ENCODE peak calls at places on chromosomes 3 and 15, in five cellular contexts. T is lower leg skin, A is breast epithelium, P is endothelial cell, I is thoracic aorta. U is an unnamed sample.

GRCh38 chr3:188432826-188433525 is 279.0 kb downstream of the LPP start:
- DNase-seq in T (no peak), A (no peak), P (no peak), I (no peak), U (no peak)

GRCh38 chr3:125194849-125195601 is 17.5 kb downstream of the SLC12A8 start:
- DNase-seq in T (no peak), A (no peak), P (no peak), I (no peak), U (no peak)

GRCh38 chr3:161600185-161600584 is 103.6 kb downstream of the OTOL1 start:
- DNase-seq in T (no peak), A (no peak), P (no peak), I (no peak), U (no peak)

GRCh38 chr15:92159906-92160841 is 233.5 kb upstream of the ST8SIA2 start:
- DNase-seq in T (no peak), A (no peak), P (no peak), I (no peak), U (no peak)

GRCh38 chr3:188111002-188111584 is 42.9 kb upstream of the LPP start:
- DNase-seq in T (no peak), A (no peak), P (no peak), I (no peak), U (no peak)

GRCh38 chr3:4986611-4987373 is 7.6 kb downstream of the BHLHE40 start:
- DNase-seq in T (peak), A (peak), P (peak), I (peak), U (peak)

GRCh38 chr15:58147151-58147550 is 9.0 kb downstream of the AQP9 start:
- DNase-seq in T (no peak), A (no peak), P (no peak), I (no peak), U (no peak)

GRCh38 chr3:4834403-4834866 is 144.8 kb upstream of the BHLHE40 start:
- DNase-seq in T (no peak), A (no peak), P (no peak), I (no peak), U (no peak)

GRCh38 chr3:16319307-16319706 is 54.3 kb downstream of the OXNAD1 start:
- DNase-seq in T (no peak), A (no peak), P (peak), I (no peak), U (no peak)

GRCh38 chr3:124800511-124801374 is 70.5 kb downstream of the UMPS start:
- DNase-seq in T (no peak), A (no peak), P (no peak), I (no peak), U (peak)

GRCh38 chr15:71357357-71357756 is 242.1 kb downstream of the THSD4 start:
- DNase-seq in T (no peak), A (no peak), P (no peak), I (no peak), U (peak)

GRCh38 chr3:12405432-12406272 is 78.6 kb upstream of the TSEN2 start:
- DNase-seq in T (peak), A (peak), P (no peak), I (peak), U (peak)

GRCh38 chr15:67805008-67805681 is 20.2 kb upstream of the SKOR1 start:
- DNase-seq in T (no peak), A (no peak), P (no peak), I (no peak), U (no peak)

GRCh38 chr15:62880278-62880677 is 162.3 kb upstream of the TPM1 start:
- DNase-seq in T (no peak), A (no peak), P (no peak), I (no peak), U (no peak)

GRCh38 chr3:160480931-160481330 is 31.3 kb upstream of the TRIM59 start:
- DNase-seq in T (no peak), A (no peak), P (no peak), I (no peak), U (no peak)

GRCh38 chr3:12148183-12148940 is 10.3 kb downstream of the TIMP4 start:
- DNase-seq in T (peak), A (no peak), P (no peak), I (no peak), U (no peak)

GRCh38 chr15:57041416-57041815 is 123.0 kb downstream of the TCF12 start:
- DNase-seq in T (no peak), A (no peak), P (no peak), I (no peak), U (no peak)

GRCh38 chr15:75117993-75118392 is 83.7 kb upstream of the C15orf39 start:
- DNase-seq in T (no peak), A (no peak), P (no peak), I (no peak), U (no peak)

GRCh38 chr3:51798561-51798960 is 19.5 kb upstream of the IQCF6 start:
- DNase-seq in T (no peak), A (no peak), P (peak), I (no peak), U (no peak)

GRCh38 chr15:56813995-56814394 is 80.7 kb upstream of the ZNF280D start:
- DNase-seq in T (no peak), A (no peak), P (no peak), I (no peak), U (no peak)

GRCh38 chr3:45597166-45597565 is 2.6 kb downstream of the LIMD1 start:
- DNase-seq in T (no peak), A (no peak), P (no peak), I (no peak), U (no peak)

GRCh38 chr15:92625297-92625980 is 30.1 kb downstream of the FAM174B start:
- DNase-seq in T (no peak), A (no peak), P (no peak), I (no peak), U (no peak)

GRCh38 chr15:101406796-101407195 is 82.7 kb downstream of the PCSK6 start:
- DNase-seq in T (no peak), A (no peak), P (no peak), I (no peak), U (no peak)

GRCh38 chr3:12507871-12508281 is 23.6 kb downstream of the TSEN2 start:
- DNase-seq in T (no peak), A (no peak), P (no peak), I (no peak), U (peak)

GRCh38 chr3:170622369-170623159 is 36.7 kb upstream of the SLC7A14 start:
- DNase-seq in T (peak), A (no peak), P (no peak), I (no peak), U (peak)

GRCh38 chr3:143525408-143525807 is 322.9 kb downstream of the SLC9A9 start:
- DNase-seq in T (no peak), A (no peak), P (no peak), I (no peak), U (no peak)

GRCh38 chr3:71166839-71167238 is 416.7 kb downstream of the FOXP1 start:
- DNase-seq in T (no peak), A (no peak), P (no peak), I (no peak), U (no peak)

GRCh38 chr3:29373016-29373690 is 92.3 kb downstream of the RBMS3 start:
- DNase-seq in T (no peak), A (no peak), P (no peak), I (no peak), U (no peak)

GRCh38 chr3:125317761-125318496 is 57.2 kb downstream of the ZNF148 start:
- DNase-seq in T (no peak), A (no peak), P (no peak), I (no peak), U (no peak)

GRCh38 chr15:66757030-66757429 is 55.0 kb downstream of the SMAD6 start:
- DNase-seq in T (no peak), A (no peak), P (no peak), I (no peak), U (no peak)

GRCh38 chr3:111311709-111312235 is 230.2 kb upstream of the CD96 start:
- DNase-seq in T (no peak), A (no peak), P (no peak), I (no peak), U (no peak)

GRCh38 chr3:129336093-129336706 is 57.5 kb downstream of the HMCES start:
- DNase-seq in T (no peak), A (no peak), P (no peak), I (no peak), U (no peak)

GRCh38 chr3:181274025-181274424 is 284.5 kb upstream of the DNAJC19 start:
- DNase-seq in T (no peak), A (no peak), P (no peak), I (no peak), U (no peak)

GRCh38 chr3:181279239-181279565 is 289.7 kb upstream of the DNAJC19 start:
- DNase-seq in T (no peak), A (no peak), P (no peak), I (no peak), U (no peak)

GRCh38 chr3:181276358-181276896 is 286.9 kb upstream of the DNAJC19 start:
- DNase-seq in T (no peak), A (no peak), P (no peak), I (no peak), U (no peak)

GRCh38 chr3:181278468-181279238 is 289.1 kb upstream of the DNAJC19 start:
- DNase-seq in T (no peak), A (no peak), P (no peak), I (no peak), U (no peak)
- TF ChIP-seq CTCF in T (no peak), A (no peak), P (no peak), I (peak), U (no peak)

GRCh38 chr3:62667714-62668113 is 207.5 kb downstream of the CADPS start:
- DNase-seq in T (no peak), A (no peak), P (peak), I (no peak), U (no peak)
- TF ChIP-seq CTCF in T (no peak), A (no peak), P (peak), I (no peak), U (no peak)

GRCh38 chr3:156471431-156471830 is 83.5 kb downstream of the SSR3 start:
- DNase-seq in T (no peak), A (no peak), P (no peak), I (no peak), U (no peak)

GRCh38 chr3:156473341-156473740 is 81.6 kb downstream of the SSR3 start:
- DNase-seq in T (no peak), A (no peak), P (no peak), I (no peak), U (no peak)

GRCh38 chr3:156477306-156477705 is 77.6 kb downstream of the SSR3 start:
- DNase-seq in T (no peak), A (no peak), P (no peak), I (no peak), U (no peak)

GRCh38 chr3:156472150-156472549 is 82.8 kb downstream of the SSR3 start:
- DNase-seq in T (no peak), A (no peak), P (no peak), I (no peak), U (no peak)

GRCh38 chr3:156474560-156475389 is 80.1 kb downstream of the SSR3 start:
- DNase-seq in T (no peak), A (no peak), P (peak), I (no peak), U (no peak)
- TF ChIP-seq CTCF in T (no peak), A (no peak), P (peak), I (no peak), U (no peak)

DNA sequence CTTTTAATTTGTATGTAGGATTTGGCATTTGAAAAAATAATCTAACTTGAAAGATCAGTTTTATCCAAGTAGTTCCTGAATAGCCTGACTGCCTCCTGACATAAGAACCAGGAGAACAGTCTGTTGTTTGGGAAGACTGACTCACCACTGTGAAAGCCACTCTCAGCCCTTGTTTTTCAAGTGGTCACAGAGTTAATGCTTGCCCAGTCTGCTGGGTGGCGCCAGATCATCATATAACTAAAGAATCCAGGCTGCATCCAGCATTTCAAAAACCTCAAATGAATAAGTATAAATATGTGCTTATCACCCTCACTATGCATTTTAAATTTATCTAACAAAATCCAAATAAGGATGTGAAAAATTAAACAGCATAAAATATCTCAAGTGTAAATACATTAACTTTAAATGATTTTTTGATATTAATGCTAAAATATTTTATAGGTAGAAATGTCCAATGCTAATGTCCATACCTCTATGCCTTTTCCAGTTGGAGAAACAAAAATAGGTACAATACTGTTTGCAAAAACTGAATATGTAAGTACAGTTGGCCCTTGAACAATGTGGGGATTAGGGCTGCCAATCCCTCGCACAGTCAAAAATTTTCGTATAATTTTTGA is 26.9 kb upstream of the ZBBX start:
- DNase-seq in T (peak), A (no peak), P (peak), I (no peak), U (no peak)
- TF ChIP-seq CTCF in T (no peak), A (no peak), P (no peak), I (no peak), U (no peak)

GRCh38 chr15:64905119-64905831 is 6.4 kb upstream of the ANKDD1A start:
- DNase-seq in T (peak), A (peak), P (peak), I (no peak), U (peak)
- TF ChIP-seq CTCF in T (no peak), A (peak), P (peak), I (peak), U (peak)

DNA sequence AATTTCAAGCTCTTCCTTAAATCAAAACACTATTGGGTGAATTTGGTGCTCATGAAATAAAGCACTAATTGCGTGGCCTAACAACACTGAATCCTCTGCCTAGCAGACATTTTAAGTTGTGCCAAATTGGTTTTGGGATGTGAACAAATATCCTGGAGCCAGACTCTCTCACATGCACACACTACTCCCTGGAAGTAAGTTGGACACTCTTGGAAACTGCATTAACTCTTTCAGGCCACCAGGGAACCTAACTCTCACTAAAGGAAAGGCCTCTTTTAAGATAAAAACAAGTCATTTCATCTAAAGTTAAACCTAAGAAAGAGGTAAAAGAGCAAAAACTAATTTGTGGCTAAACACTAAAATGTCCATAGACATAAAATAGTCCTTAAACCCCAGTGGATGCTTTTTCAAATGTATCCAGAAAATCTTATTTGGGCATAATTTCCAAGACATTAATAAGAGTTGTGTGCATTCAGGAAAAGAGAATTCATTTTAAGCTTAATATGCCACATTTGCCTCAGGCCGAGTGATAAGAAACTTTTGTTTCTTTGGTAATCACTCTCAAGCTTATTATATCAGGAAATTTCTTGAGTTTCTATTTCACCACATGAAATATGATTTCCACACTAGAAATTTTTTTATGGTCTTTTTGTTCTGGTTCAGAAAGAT is 61.8 kb downstream of the ZBTB20 start:
- DNase-seq in T (no peak), A (no peak), P (no peak), I (no peak), U (no peak)
- TF ChIP-seq CTCF in T (no peak), A (no peak), P (peak), I (peak), U (no peak)

DNA sequence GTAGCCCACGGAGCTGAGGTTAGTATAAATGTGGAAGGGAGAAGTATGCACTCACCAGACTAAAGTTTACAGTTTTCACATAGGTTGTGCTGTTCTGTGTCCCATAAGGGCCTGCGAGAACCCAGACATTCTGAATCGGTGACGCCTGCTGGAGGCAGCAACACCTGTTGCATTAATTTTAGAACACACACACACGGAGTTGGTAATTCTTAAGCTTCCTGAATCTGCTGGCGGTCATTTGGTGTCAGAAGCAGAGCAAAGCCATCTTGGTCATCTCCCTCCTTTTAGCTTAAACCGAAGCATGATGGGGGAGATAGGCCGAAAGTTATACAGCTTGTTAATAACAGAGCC is 41.1 kb upstream of the AP3B2 start:
- DNase-seq in T (no peak), A (no peak), P (peak), I (no peak), U (no peak)
- TF ChIP-seq CTCF in T (no peak), A (no peak), P (no peak), I (no peak), U (no peak)

GRCh38 chr3:8343058-8343457 is 158.6 kb upstream of the LMCD1 start:
- DNase-seq in T (no peak), A (no peak), P (no peak), I (no peak), U (no peak)
- TF ChIP-seq CTCF in T (no peak), A (no peak), P (no peak), I (no peak), U (no peak)

GRCh38 chr15:43370975-43371974 is at the start of the genes TUBGCP4 and ZSCAN29:
- DNase-seq in T (peak), A (peak), P (peak), I (peak), U (peak)
- TF ChIP-seq CTCF in T (no peak), A (no peak), P (peak), I (no peak), U (no peak)

U was measured in uterus.